ENCODE peak calls at places on chromosomes 6 and 20, in ten cellular contexts. One of them, this sample, is unnamed.

GRCh38 chr6:17589402-17590116 is 10.5 kb upstream of the FAM8A1 start:
- DNase-seq in upper lobe of left lung: no peak
- DNase-seq in neural progenitor cell: peak; percentile 11
- DNase-seq in coronary artery: no peak
- DNase-seq in lower lobe of right lung: no peak
- DNase-seq in sigmoid colon: no peak
- DNase-seq in psoas muscle: no peak
- DNase-seq in BJ: peak; percentile 33
- DNase-seq in NB4: no peak
- DNase-seq in IMR-90: peak; percentile 95
- DNase-seq in this sample: peak; percentile 77

GRCh38 chr6:112145080-112145573 is 57.7 kb downstream of the FAM229B start:
- DNase-seq in coronary artery: no peak
- DNase-seq in upper lobe of left lung: no peak
- DNase-seq in BJ: no peak
- DNase-seq in IMR-90: no peak
- DNase-seq in psoas muscle: no peak
- DNase-seq in sigmoid colon: no peak
- DNase-seq in lower lobe of right lung: no peak
- DNase-seq in neural progenitor cell: no peak
- DNase-seq in NB4: no peak
- DNase-seq in this sample: no peak

GRCh38 chr20:10093087-10093591 is 58.4 kb downstream of the ANKEF1 start:
- DNase-seq in psoas muscle: no peak
- DNase-seq in NB4: no peak
- DNase-seq in coronary artery: no peak
- DNase-seq in IMR-90: peak; percentile 57
- DNase-seq in lower lobe of right lung: no peak
- DNase-seq in BJ: peak; percentile 62
- DNase-seq in sigmoid colon: no peak
- DNase-seq in neural progenitor cell: no peak
- DNase-seq in upper lobe of left lung: no peak
- DNase-seq in this sample: peak; percentile 89

GRCh38 chr6:33430991-33431879 is 11.4 kb downstream of the SYNGAP1 start:
- DNase-seq in neural progenitor cell: peak; percentile 92
- DNase-seq in upper lobe of left lung: peak; percentile 90
- DNase-seq in psoas muscle: peak; percentile 53
- DNase-seq in BJ: no peak
- DNase-seq in NB4: peak; percentile 70
- DNase-seq in sigmoid colon: peak; percentile 88
- DNase-seq in coronary artery: no peak
- DNase-seq in IMR-90: peak; percentile 65
- DNase-seq in lower lobe of right lung: peak; percentile 71
- DNase-seq in this sample: peak; percentile 80

GRCh38 chr20:31494131-31494530 is 19.0 kb downstream of the REM1 start:
- DNase-seq in BJ: no peak
- DNase-seq in sigmoid colon: no peak
- DNase-seq in coronary artery: no peak
- DNase-seq in NB4: peak; percentile 44
- DNase-seq in neural progenitor cell: peak; percentile 25
- DNase-seq in lower lobe of right lung: no peak
- DNase-seq in IMR-90: peak; percentile 41
- DNase-seq in psoas muscle: no peak
- DNase-seq in upper lobe of left lung: no peak
- DNase-seq in this sample: peak; percentile 41

GRCh38 chr20:38805958-38806854 is 709 bp downstream of the PPP1R16B start:
- DNase-seq in upper lobe of left lung: peak; percentile 87
- DNase-seq in IMR-90: no peak
- DNase-seq in coronary artery: no peak
- DNase-seq in neural progenitor cell: peak; percentile 42
- DNase-seq in lower lobe of right lung: peak; percentile 47
- DNase-seq in BJ: no peak
- DNase-seq in psoas muscle: no peak
- DNase-seq in NB4: peak; percentile 48
- DNase-seq in sigmoid colon: no peak
- DNase-seq in this sample: peak; percentile 24

GRCh38 chr20:51128198-51128597 is 105.3 kb upstream of the KCNG1 start:
- DNase-seq in lower lobe of right lung: no peak
- DNase-seq in BJ: peak; percentile 29
- DNase-seq in neural progenitor cell: no peak
- DNase-seq in IMR-90: peak; percentile 97
- DNase-seq in NB4: no peak
- DNase-seq in psoas muscle: no peak
- DNase-seq in coronary artery: no peak
- DNase-seq in sigmoid colon: no peak
- DNase-seq in upper lobe of left lung: no peak
- DNase-seq in this sample: peak; percentile 69

GRCh38 chr20:58986968-58987517 is 6.0 kb downstream of the NELFCD start:
- DNase-seq in upper lobe of left lung: no peak
- DNase-seq in sigmoid colon: peak; percentile 59
- DNase-seq in neural progenitor cell: no peak
- DNase-seq in IMR-90: no peak
- DNase-seq in lower lobe of right lung: no peak
- DNase-seq in NB4: no peak
- DNase-seq in psoas muscle: no peak
- DNase-seq in BJ: no peak
- DNase-seq in coronary artery: peak; percentile 8
- DNase-seq in this sample: no peak

GRCh38 chr6:25192562-25192961 is 86.6 kb upstream of the CARMIL1 start:
- DNase-seq in coronary artery: no peak
- DNase-seq in upper lobe of left lung: no peak
- DNase-seq in psoas muscle: no peak
- DNase-seq in neural progenitor cell: no peak
- DNase-seq in IMR-90: peak; percentile 8
- DNase-seq in sigmoid colon: no peak
- DNase-seq in NB4: no peak
- DNase-seq in lower lobe of right lung: no peak
- DNase-seq in BJ: no peak
- DNase-seq in this sample: no peak

DNA sequence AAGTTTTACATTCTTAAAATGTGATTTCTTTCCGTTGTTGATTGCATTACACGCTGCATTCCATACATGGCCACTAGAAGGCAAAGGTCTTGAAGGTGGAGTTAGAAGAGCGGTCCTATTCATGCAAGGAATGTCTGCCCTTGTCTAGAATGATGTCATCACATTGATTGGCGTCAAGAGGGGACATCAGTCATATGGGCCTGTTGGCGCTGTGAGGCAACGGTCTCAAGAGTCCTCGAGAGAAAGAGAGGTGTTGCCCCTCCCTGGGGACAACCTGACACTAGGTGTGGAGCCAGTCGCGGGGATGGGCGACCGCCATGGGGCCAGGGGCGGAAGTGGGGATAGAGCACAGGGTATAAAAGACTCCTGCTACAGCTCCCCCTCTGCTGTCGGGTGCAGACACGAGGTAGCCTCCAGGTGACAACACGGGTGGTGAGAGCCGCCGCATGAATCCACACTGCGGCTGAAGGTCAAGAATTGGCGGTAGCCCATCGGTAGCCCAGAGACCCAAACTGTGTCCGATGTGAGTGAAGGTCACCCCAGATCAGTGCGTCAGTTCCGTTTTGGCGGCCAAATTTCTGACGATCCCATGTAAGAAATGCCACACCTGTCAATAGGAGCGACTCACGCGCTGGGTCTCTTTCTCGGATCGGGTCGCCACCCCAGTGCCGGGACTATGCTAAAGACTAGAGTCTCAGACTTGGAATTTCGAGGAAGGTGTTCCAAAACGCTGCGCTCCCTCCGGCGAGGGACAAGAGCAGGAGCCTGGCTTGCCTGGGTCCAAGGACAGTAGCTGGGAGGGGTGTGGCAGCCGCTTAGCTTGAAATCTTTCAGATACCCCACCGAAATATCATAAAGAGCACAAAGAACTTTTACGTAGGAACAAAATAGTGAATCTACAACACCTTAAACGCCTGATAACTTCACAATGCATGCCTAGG is 93.2 kb upstream of the ZNF184 start:
- DNase-seq in IMR-90: no peak
- DNase-seq in neural progenitor cell: peak; percentile 73
- DNase-seq in sigmoid colon: no peak
- DNase-seq in coronary artery: no peak
- DNase-seq in psoas muscle: no peak
- DNase-seq in lower lobe of right lung: no peak
- DNase-seq in BJ: no peak
- DNase-seq in upper lobe of left lung: peak; percentile 45
- DNase-seq in NB4: no peak
- DNase-seq in this sample: no peak
- TF ChIP-seq CTCF in IMR-90: no peak
- TF ChIP-seq CTCF in neural progenitor cell: peak; percentile 51
- TF ChIP-seq CTCF in sigmoid colon: no peak
- TF ChIP-seq CTCF in coronary artery: no peak
- TF ChIP-seq CTCF in psoas muscle: no peak
- TF ChIP-seq CTCF in lower lobe of right lung: no peak
- TF ChIP-seq CTCF in BJ: no peak
- TF ChIP-seq CTCF in upper lobe of left lung: no peak
- TF ChIP-seq CTCF in NB4: no peak
- TF ChIP-seq CTCF in this sample: no peak

GRCh38 chr6:32375739-32376529 is 4.2 kb upstream of the TSBP1 start:
- DNase-seq in upper lobe of left lung: no peak
- DNase-seq in lower lobe of right lung: no peak
- DNase-seq in NB4: peak; percentile 4
- DNase-seq in coronary artery: no peak
- DNase-seq in BJ: no peak
- DNase-seq in neural progenitor cell: no peak
- DNase-seq in psoas muscle: no peak
- DNase-seq in sigmoid colon: no peak
- DNase-seq in IMR-90: no peak
- DNase-seq in this sample: no peak

GRCh38 chr6:32379554-32379953 is 7.9 kb upstream of the TSBP1 start:
- DNase-seq in psoas muscle: no peak
- DNase-seq in NB4: no peak
- DNase-seq in coronary artery: no peak
- DNase-seq in upper lobe of left lung: no peak
- DNase-seq in BJ: no peak
- DNase-seq in sigmoid colon: no peak
- DNase-seq in lower lobe of right lung: no peak
- DNase-seq in neural progenitor cell: no peak
- DNase-seq in IMR-90: no peak
- DNase-seq in this sample: no peak
- H3K4me3 ChIP-seq in psoas muscle: no peak overlapping the region
- H3K4me3 ChIP-seq in NB4: no peak overlapping the region
- H3K4me3 ChIP-seq in coronary artery: no peak overlapping the region
- H3K4me3 ChIP-seq in upper lobe of left lung: no peak overlapping the region
- H3K4me3 ChIP-seq in BJ: no peak overlapping the region
- H3K4me3 ChIP-seq in sigmoid colon: no peak overlapping the region
- H3K4me3 ChIP-seq in lower lobe of right lung: no peak overlapping the region
- H3K4me3 ChIP-seq in neural progenitor cell: no peak overlapping the region
- H3K4me3 ChIP-seq in IMR-90: no peak overlapping the region
- H3K4me3 ChIP-seq in this sample: no peak overlapping the region

GRCh38 chr6:113755449-113756289 is 101.5 kb upstream of the MARCKS start:
- DNase-seq in lower lobe of right lung: no peak
- DNase-seq in coronary artery: no peak
- DNase-seq in psoas muscle: no peak
- DNase-seq in sigmoid colon: no peak
- DNase-seq in BJ: no peak
- DNase-seq in neural progenitor cell: no peak
- DNase-seq in NB4: no peak
- DNase-seq in upper lobe of left lung: no peak
- DNase-seq in IMR-90: no peak
- DNase-seq in this sample: no peak

GRCh38 chr6:113744886-113745285 is 112.3 kb upstream of the MARCKS start:
- DNase-seq in psoas muscle: no peak
- DNase-seq in sigmoid colon: no peak
- DNase-seq in BJ: no peak
- DNase-seq in coronary artery: no peak
- DNase-seq in IMR-90: no peak
- DNase-seq in NB4: no peak
- DNase-seq in lower lobe of right lung: no peak
- DNase-seq in upper lobe of left lung: no peak
- DNase-seq in neural progenitor cell: no peak
- DNase-seq in this sample: no peak

GRCh38 chr6:113754291-113754690 is 102.9 kb upstream of the MARCKS start:
- DNase-seq in lower lobe of right lung: no peak
- DNase-seq in NB4: no peak
- DNase-seq in neural progenitor cell: no peak
- DNase-seq in BJ: no peak
- DNase-seq in psoas muscle: no peak
- DNase-seq in IMR-90: no peak
- DNase-seq in coronary artery: no peak
- DNase-seq in upper lobe of left lung: no peak
- DNase-seq in sigmoid colon: no peak
- DNase-seq in this sample: no peak

DNA sequence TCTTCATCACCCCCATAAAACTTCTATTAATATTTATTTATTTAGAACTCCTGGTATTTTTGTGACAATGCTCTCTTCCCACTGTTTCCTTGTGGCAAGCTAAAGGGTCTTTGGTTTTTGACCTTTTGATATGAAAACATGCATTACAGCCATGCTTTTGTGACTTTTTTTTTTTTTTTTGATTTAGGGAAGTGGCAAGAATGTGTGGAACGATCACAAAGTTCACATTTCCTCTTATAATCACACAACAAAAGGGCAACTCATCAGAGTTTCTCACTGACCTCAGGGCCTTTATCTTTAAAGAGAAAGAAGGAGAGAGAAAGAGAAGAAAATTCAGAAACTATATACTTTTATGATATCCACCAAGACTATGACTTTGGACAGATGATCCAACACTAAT is 107.0 kb upstream of the MARCKS start:
- DNase-seq in IMR-90: no peak
- DNase-seq in neural progenitor cell: no peak
- DNase-seq in BJ: no peak
- DNase-seq in upper lobe of left lung: no peak
- DNase-seq in psoas muscle: no peak
- DNase-seq in sigmoid colon: no peak
- DNase-seq in NB4: no peak
- DNase-seq in lower lobe of right lung: no peak
- DNase-seq in coronary artery: no peak
- DNase-seq in this sample: no peak
- TF ChIP-seq CTCF in IMR-90: no peak
- TF ChIP-seq CTCF in neural progenitor cell: no peak
- TF ChIP-seq CTCF in BJ: no peak
- TF ChIP-seq CTCF in upper lobe of left lung: no peak
- TF ChIP-seq CTCF in psoas muscle: no peak
- TF ChIP-seq CTCF in sigmoid colon: no peak
- TF ChIP-seq CTCF in NB4: no peak
- TF ChIP-seq CTCF in lower lobe of right lung: no peak
- TF ChIP-seq CTCF in coronary artery: no peak
- TF ChIP-seq CTCF in this sample: no peak

DNA sequence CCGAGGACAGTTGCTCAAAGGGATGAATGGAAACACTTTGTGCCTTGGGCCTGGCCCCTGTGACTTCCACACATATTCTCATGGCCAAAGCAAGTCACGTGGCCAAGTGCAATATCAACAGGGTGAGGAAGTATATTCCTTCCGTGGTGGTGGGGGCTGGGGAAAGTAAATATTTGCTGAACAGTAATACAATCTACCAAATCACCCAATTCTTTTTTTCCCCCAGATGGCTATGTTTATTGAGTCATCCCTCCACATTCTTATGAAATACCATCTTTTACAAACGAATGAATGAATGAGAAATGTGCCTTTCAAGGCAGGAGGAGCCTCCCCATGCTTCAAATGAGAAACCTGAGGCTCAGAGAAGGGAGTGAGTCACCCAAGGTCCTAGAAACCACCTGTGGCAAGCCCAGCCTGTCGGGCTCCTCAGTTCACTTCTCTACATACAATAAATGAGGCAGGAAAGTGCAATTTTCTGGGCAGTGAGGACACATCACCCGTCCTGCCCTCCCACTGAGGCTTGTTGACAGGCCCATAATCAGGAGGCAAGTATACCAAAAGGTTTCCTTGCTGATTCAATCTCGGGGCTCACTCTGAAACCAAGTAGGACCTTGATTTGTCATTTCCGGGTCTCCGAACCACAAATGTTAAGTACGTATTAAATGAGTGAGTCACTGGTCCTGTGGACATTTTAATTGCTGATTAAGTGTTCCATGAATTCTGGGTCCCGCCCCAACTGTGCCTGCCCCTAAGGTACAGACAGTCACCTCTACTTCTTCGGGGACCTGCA is 25.3 kb upstream of the TOP1 start:
- DNase-seq in psoas muscle: peak; percentile 70
- DNase-seq in IMR-90: peak; percentile 99
- DNase-seq in NB4: peak; percentile 87
- DNase-seq in sigmoid colon: peak; percentile 94
- DNase-seq in BJ: peak; percentile 98
- DNase-seq in upper lobe of left lung: no peak
- DNase-seq in coronary artery: no peak
- DNase-seq in lower lobe of right lung: peak; percentile 80
- DNase-seq in neural progenitor cell: no peak
- DNase-seq in this sample: peak; percentile 97
- H3K4me3 ChIP-seq in psoas muscle: no peak overlapping the region
- H3K4me3 ChIP-seq in IMR-90: peak overlapping the region; percentile 33
- H3K4me3 ChIP-seq in NB4: no peak overlapping the region
- H3K4me3 ChIP-seq in sigmoid colon: no peak overlapping the region
- H3K4me3 ChIP-seq in BJ: peak overlapping the region; percentile 36
- H3K4me3 ChIP-seq in upper lobe of left lung: peak overlapping the region; percentile 28
- H3K4me3 ChIP-seq in coronary artery: no peak overlapping the region
- H3K4me3 ChIP-seq in lower lobe of right lung: peak overlapping the region; percentile 22
- H3K4me3 ChIP-seq in neural progenitor cell: no peak overlapping the region
- H3K4me3 ChIP-seq in this sample: peak overlapping the region; percentile 19

This sample was measured in foreskin fibroblast.